ENCODE peak calls at places on chromosomes 7 and 10, in nine cellular contexts. H, X, S, Q, I, A, Y, N and Z are unnamed samples.

GRCh38 chr10:132313865-132314264 is 6.1 kb upstream of the STK32C start:
- DNase-seq in N (no peak), Y (no peak), S (no peak), I (no peak), X (no peak), Q (no peak), H (no peak), A (no peak), Z (no peak)

GRCh38 chr10:87585565-87586514 is 73.8 kb upstream of the PAPSS2 start:
- DNase-seq in I (no peak), A (no peak), H (no peak), Q (no peak), Y (no peak), X (no peak), N (no peak), S (peak), Z (no peak)

GRCh38 chr7:81725496-81726117 is 44.2 kb downstream of the HGF start:
- DNase-seq in I (no peak), X (no peak), N (no peak), S (no peak), Y (peak), A (peak), Q (no peak), H (no peak), Z (peak)

GRCh38 chr10:11272915-11273389 is 255.3 kb downstream of the CELF2 start:
- DNase-seq in Y (no peak), H (no peak), I (no peak), Q (no peak), X (no peak), N (no peak), S (no peak), A (no peak), Z (no peak)

GRCh38 chr10:113273877-113274829 is 278.7 kb upstream of the HABP2 start:
- DNase-seq in Y (no peak), N (no peak), A (peak), S (no peak), I (peak), X (no peak), H (no peak), Q (peak), Z (peak)

GRCh38 chr7:114481995-114482394 is 67.4 kb downstream of the FOXP2 start:
- DNase-seq in Y (peak), X (no peak), A (peak), N (no peak), H (no peak), Q (no peak), I (no peak), S (no peak), Z (no peak)

GRCh38 chr10:110824660-110825059 is 47.1 kb upstream of the PDCD4 start:
- DNase-seq in A (no peak), S (no peak), Q (no peak), Y (no peak), H (no peak), I (no peak), X (no peak), N (no peak), Z (no peak)

GRCh38 chr10:126058507-126058906 is 162.1 kb downstream of the FANK1 start:
- DNase-seq in Y (no peak), H (no peak), X (no peak), A (no peak), S (no peak), I (no peak), N (no peak), Q (no peak), Z (no peak)

GRCh38 chr7:144069511-144069910 is at the start of gene OR2A25:
- DNase-seq in N (no peak), Y (no peak), A (no peak), I (no peak), S (no peak), X (no peak), H (no peak), Q (no peak), Z (no peak)

GRCh38 chr7:54888067-54888735 is 129.2 kb upstream of the SEC61G start:
- DNase-seq in N (no peak), I (peak), Y (no peak), H (no peak), A (no peak), X (no peak), Q (no peak), S (no peak), Z (no peak)

GRCh38 chr7:70730451-70731110 is 401.4 kb upstream of the GALNT17 start:
- DNase-seq in H (no peak), S (no peak), N (no peak), Y (no peak), X (no peak), Q (no peak), A (no peak), I (no peak), Z (no peak)

GRCh38 chr10:76086571-76087260 is 655.3 kb downstream of the LRMDA start:
- DNase-seq in I (peak), Y (peak), S (peak), X (peak), H (peak), Q (no peak), N (no peak), A (peak), Z (no peak)

GRCh38 chr7:90211391-90212148 is at the start of gene STEAP2:
- DNase-seq in Y (peak), S (peak), I (peak), H (peak), N (peak), Q (peak), X (no peak), A (peak), Z (peak)

GRCh38 chr7:144713850-144714249 is 122.0 kb downstream of the TPK1 start:
- DNase-seq in S (no peak), X (no peak), H (no peak), N (no peak), Q (no peak), A (no peak), I (no peak), Y (no peak), Z (no peak)

GRCh38 chr7:30430300-30430699 is 48.3 kb downstream of the NOD1 start:
- DNase-seq in H (no peak), Q (no peak), Y (no peak), N (no peak), X (no peak), I (no peak), A (no peak), S (no peak), Z (no peak)

GRCh38 chr10:73591935-73592699 is 975 bp upstream of the USP54 start:
- DNase-seq in Q (peak), N (peak), Y (no peak), S (peak), A (peak), X (peak), I (no peak), H (peak), Z (peak)

GRCh38 chr7:46189255-46189790 is 268.3 kb upstream of the IGFBP3 start:
- DNase-seq in S (no peak), X (no peak), I (no peak), A (no peak), H (no peak), Q (no peak), Y (no peak), N (no peak), Z (no peak)

GRCh38 chr10:72673280-72673679 is 18.7 kb upstream of the MCU start:
- DNase-seq in H (no peak), I (no peak), N (no peak), X (no peak), A (no peak), S (no peak), Q (no peak), Y (no peak), Z (no peak)

GRCh38 chr7:28078036-28078901 is 102.3 kb downstream of the JAZF1 start:
- DNase-seq in H (no peak), A (peak), X (peak), I (no peak), Q (no peak), Y (no peak), N (no peak), S (no peak), Z (no peak)

GRCh38 chr10:124536496-124537050 is 75.0 kb downstream of the LHPP start:
- DNase-seq in X (peak), Q (no peak), Y (no peak), H (no peak), A (no peak), I (no peak), S (no peak), N (no peak), Z (no peak)

GRCh38 chr10:119817991-119818888 is 54.4 kb downstream of the MCMBP start:
- DNase-seq in Y (peak), A (no peak), Q (peak), H (no peak), I (peak), S (no peak), N (peak), X (no peak), Z (no peak)

GRCh38 chr7:7237201-7237977 is 55.0 kb downstream of the C1GALT1 start:
- DNase-seq in Q (no peak), H (no peak), N (no peak), I (no peak), S (no peak), X (no peak), A (peak), Y (no peak), Z (no peak)

GRCh38 chr10:132306951-132307751 is 599 bp downstream of the STK32C start:
- DNase-seq in S (no peak), H (no peak), X (no peak), Q (peak), N (peak), I (peak), A (no peak), Y (no peak), Z (no peak)

GRCh38 chr10:115141254-115141653 is 48.1 kb downstream of the ATRNL1 start:
- DNase-seq in I (no peak), Q (no peak), S (peak), A (peak), X (peak), Y (no peak), N (no peak), H (no peak), Z (no peak)

GRCh38 chr10:125871341-125871740 is 9.8 kb downstream of the DHX32 start:
- DNase-seq in A (peak), X (no peak), H (no peak), N (no peak), Y (peak), Q (no peak), I (no peak), S (no peak), Z (no peak)

GRCh38 chr7:113730309-113730955 is 188.4 kb downstream of the PPP1R3A start:
- DNase-seq in A (peak), H (no peak), Q (no peak), S (peak), I (no peak), X (no peak), N (no peak), Y (peak), Z (no peak)

GRCh38 chr10:305034-305433 is 169.8 kb downstream of the ZMYND11 start:
- DNase-seq in H (no peak), Q (no peak), N (no peak), X (no peak), A (no peak), Y (no peak), S (no peak), I (no peak), Z (no peak)

GRCh38 chr10:8113616-8114015 is 59.1 kb downstream of the GATA3 start:
- DNase-seq in I (no peak), S (no peak), Q (no peak), Y (no peak), X (no peak), N (no peak), A (no peak), H (no peak), Z (no peak)

GRCh38 chr7:1611708-1612241 is 41.9 kb upstream of the PSMG3 start:
- DNase-seq in Y (peak), X (no peak), Q (no peak), A (peak), I (no peak), S (peak), H (no peak), N (no peak), Z (peak)

GRCh38 chr7:24756545-24756988 is 697 bp downstream of the GSDME start:
- DNase-seq in N (no peak), Q (no peak), Y (no peak), A (no peak), S (no peak), H (no peak), I (no peak), X (no peak), Z (no peak)

GRCh38 chr7:112669306-112669705 is 120.9 kb downstream of the TMEM168 start:
- DNase-seq in I (no peak), H (no peak), A (no peak), X (no peak), S (no peak), Y (no peak), Q (no peak), N (no peak), Z (no peak)

GRCh38 chr10:84356951-84357350 is 28.6 kb downstream of the CCSER2 start:
- DNase-seq in Q (no peak), I (no peak), H (no peak), Y (no peak), X (no peak), N (no peak), S (no peak), A (no peak), Z (no peak)

GRCh38 chr7:9958461-9958860 is 1015.2 kb upstream of the PHF14 start:
- DNase-seq in S (no peak), I (no peak), A (no peak), H (no peak), Y (no peak), N (no peak), Q (no peak), X (no peak), Z (no peak)

GRCh38 chr10:73647211-73647874 is 6.1 kb upstream of the MYOZ1 start:
- DNase-seq in X (no peak), Q (peak), S (no peak), Y (no peak), N (peak), H (no peak), A (no peak), I (peak), Z (no peak)

GRCh38 chr7:121005996-121006565 is 17.6 kb downstream of the CPED1 start:
- DNase-seq in A (no peak), X (no peak), H (no peak), I (no peak), N (no peak), Q (no peak), Y (no peak), S (no peak), Z (no peak)
- H3K4me3 ChIP-seq in A (no peak), X (no peak), H (no peak), I (no peak), N (no peak), Q (no peak), Y (no peak), S (no peak), Z (no peak)

GRCh38 chr7:525740-526139 is 6.1 kb upstream of the PDGFA start:
- DNase-seq in Q (no peak), N (no peak), H (no peak), Y (no peak), I (no peak), A (no peak), S (no peak), X (no peak), Z (no peak)
- H3K4me3 ChIP-seq in Q (no peak), N (no peak), H (no peak), Y (no peak), I (no peak), A (no peak), S (no peak), X (no peak), Z (no peak)

GRCh38 chr7:100826546-100827329 is 585 bp downstream of the EPHB4 start:
- DNase-seq in H (no peak), X (no peak), Y (no peak), I (peak), Q (no peak), A (peak), N (no peak), S (no peak), Z (no peak)

GRCh38 chr7:100823534-100823933 is 3.8 kb downstream of the EPHB4 start:
- DNase-seq in A (no peak), X (no peak), Y (no peak), S (no peak), H (no peak), N (no peak), Q (no peak), I (peak), Z (no peak)

GRCh38 chr7:100825760-100826545 is 1.4 kb downstream of the EPHB4 start:
- DNase-seq in S (no peak), Y (no peak), H (no peak), N (no peak), X (peak), Q (no peak), I (peak), A (peak), Z (no peak)

GRCh38 chr7:100824499-100825214 is 2.7 kb downstream of the EPHB4 start:
- DNase-seq in I (peak), N (no peak), X (no peak), Q (no peak), H (no peak), S (no peak), Y (no peak), A (peak), Z (no peak)

DNA sequence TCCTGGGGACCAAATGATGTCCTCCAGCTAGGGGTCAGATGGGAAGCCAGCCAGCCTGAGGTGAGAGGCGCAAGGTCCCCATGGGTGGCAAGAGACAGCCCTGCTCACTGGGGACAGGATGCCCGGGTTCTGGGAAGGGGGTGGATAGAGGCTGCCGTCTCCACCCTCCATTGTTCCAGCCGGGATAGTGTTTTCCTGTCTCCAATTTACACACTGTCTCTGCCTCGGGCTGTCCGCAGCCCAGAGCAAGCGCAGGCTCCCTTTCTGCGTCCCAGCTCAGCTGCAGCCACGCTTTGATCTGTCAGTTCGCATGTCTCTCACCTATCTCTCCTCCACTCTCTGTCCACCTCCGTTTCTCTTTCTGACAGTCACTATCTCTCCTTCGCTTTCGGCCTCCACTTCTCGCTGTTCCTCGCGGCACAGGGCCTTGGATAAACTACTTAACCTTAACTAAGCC is 2.1 kb downstream of the EPHB4 start:
- DNase-seq in I (peak), Q (no peak), S (no peak), A (peak), N (no peak), X (no peak), H (no peak), Y (no peak), Z (no peak)
- H3K4me3 ChIP-seq in I (peak), Q (peak), S (peak), A (peak), N (peak), X (no peak), H (peak), Y (peak), Z (peak)

GRCh38 chr7:118352854-118353453 is 128.4 kb downstream of the ANKRD7 start:
- DNase-seq in A (peak), X (peak), S (no peak), Q (no peak), N (no peak), I (no peak), H (no peak), Y (no peak), Z (no peak)

GRCh38 chr7:118349604-118350003 is 125.1 kb downstream of the ANKRD7 start:
- DNase-seq in I (no peak), H (no peak), N (no peak), S (no peak), Q (no peak), X (no peak), Y (no peak), A (no peak), Z (no peak)

DNA sequence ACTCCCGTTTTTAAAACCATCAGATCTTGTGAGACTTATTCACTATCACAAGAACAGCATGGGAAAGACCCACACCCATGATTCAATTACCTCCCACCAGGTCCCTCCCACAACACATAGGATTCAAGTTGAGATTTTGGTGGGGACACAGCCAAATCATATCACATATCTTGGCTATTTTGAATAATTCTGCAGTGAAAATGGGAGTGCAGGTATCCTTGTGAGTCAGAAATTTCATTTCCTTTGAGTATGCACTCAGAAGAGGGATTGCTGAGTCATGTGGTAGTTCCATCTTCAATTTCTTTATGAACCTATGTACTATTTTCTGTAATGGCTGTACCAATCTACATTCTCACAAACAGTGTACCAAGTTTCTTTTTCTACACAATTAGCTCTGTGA is 125.8 kb downstream of the ANKRD7 start:
- DNase-seq in N (no peak), S (no peak), X (no peak), H (no peak), Q (no peak), Y (no peak), I (no peak), A (no peak), Z (no peak)
- H3K4me3 ChIP-seq in N (no peak), S (no peak), X (no peak), H (no peak), Q (no peak), Y (no peak), I (no peak), A (no peak), Z (no peak)